ENCODE peak calls at places on chromosomes 3 and 15, in nine cellular contexts. One of them, this sample, is unnamed.

GRCh38 chr15:43218908-43219706 is 1.7 kb downstream of the EPB42 start:
- DNase-seq in SK-N-SH: peak; percentile 78
- DNase-seq in lower lobe of right lung: no peak
- DNase-seq in hepatocyte: peak; percentile 47
- DNase-seq in left ventricle myocardium inferior: no peak
- DNase-seq in fibroblast of villous mesenchyme: peak; percentile 12
- DNase-seq in HepG2: no peak
- DNase-seq in body of pancreas: no peak
- DNase-seq in pancreas: no peak
- DNase-seq in this sample: peak; percentile 45

GRCh38 chr15:72785452-72786243 is 2.1 kb upstream of the ADPGK start:
- DNase-seq in SK-N-SH: no peak
- DNase-seq in lower lobe of right lung: no peak
- DNase-seq in hepatocyte: peak; percentile 52
- DNase-seq in left ventricle myocardium inferior: no peak
- DNase-seq in fibroblast of villous mesenchyme: no peak
- DNase-seq in HepG2: no peak
- DNase-seq in body of pancreas: peak; percentile 7
- DNase-seq in pancreas: no peak
- DNase-seq in this sample: peak; percentile 84

GRCh38 chr3:99430348-99431134 is 207.9 kb upstream of the COL8A1 start:
- DNase-seq in SK-N-SH: no peak
- DNase-seq in lower lobe of right lung: no peak
- DNase-seq in hepatocyte: no peak
- DNase-seq in left ventricle myocardium inferior: no peak
- DNase-seq in fibroblast of villous mesenchyme: no peak
- DNase-seq in HepG2: no peak
- DNase-seq in body of pancreas: no peak
- DNase-seq in pancreas: no peak
- DNase-seq in this sample: no peak

GRCh38 chr15:94743668-94744067 is 512.3 kb downstream of the MCTP2 start:
- DNase-seq in SK-N-SH: no peak
- DNase-seq in lower lobe of right lung: no peak
- DNase-seq in hepatocyte: peak; percentile 10
- DNase-seq in left ventricle myocardium inferior: no peak
- DNase-seq in fibroblast of villous mesenchyme: no peak
- DNase-seq in HepG2: no peak
- DNase-seq in body of pancreas: no peak
- DNase-seq in pancreas: no peak
- DNase-seq in this sample: peak; percentile 1

GRCh38 chr3:188533612-188534357 is 379.8 kb downstream of the LPP start:
- DNase-seq in SK-N-SH: no peak
- DNase-seq in lower lobe of right lung: no peak
- DNase-seq in hepatocyte: no peak
- DNase-seq in left ventricle myocardium inferior: no peak
- DNase-seq in fibroblast of villous mesenchyme: no peak
- DNase-seq in HepG2: no peak
- DNase-seq in body of pancreas: no peak
- DNase-seq in pancreas: no peak
- DNase-seq in this sample: no peak

GRCh38 chr15:78308422-78309021 is 9.1 kb upstream of the SKIC8 start:
- DNase-seq in SK-N-SH: peak; percentile 89
- DNase-seq in lower lobe of right lung: peak; percentile 76
- DNase-seq in hepatocyte: peak; percentile 90
- DNase-seq in left ventricle myocardium inferior: peak; percentile 53
- DNase-seq in fibroblast of villous mesenchyme: peak; percentile 57
- DNase-seq in HepG2: peak; percentile 41
- DNase-seq in body of pancreas: peak; percentile 60
- DNase-seq in pancreas: peak; percentile 41
- DNase-seq in this sample: peak; percentile 80

GRCh38 chr15:76576526-76577279 is 240.1 kb downstream of the ISL2 start:
- DNase-seq in SK-N-SH: no peak
- DNase-seq in lower lobe of right lung: peak; percentile 73
- DNase-seq in hepatocyte: peak; percentile 34
- DNase-seq in left ventricle myocardium inferior: peak; percentile 79
- DNase-seq in fibroblast of villous mesenchyme: peak; percentile 65
- DNase-seq in HepG2: peak; percentile 75
- DNase-seq in body of pancreas: peak; percentile 64
- DNase-seq in pancreas: peak; percentile 39
- DNase-seq in this sample: peak; percentile 85

GRCh38 chr3:87793322-87793877 is 265.4 kb downstream of the CGGBP1 start:
- DNase-seq in SK-N-SH: no peak
- DNase-seq in lower lobe of right lung: no peak
- DNase-seq in hepatocyte: no peak
- DNase-seq in left ventricle myocardium inferior: no peak
- DNase-seq in fibroblast of villous mesenchyme: no peak
- DNase-seq in HepG2: no peak
- DNase-seq in body of pancreas: no peak
- DNase-seq in pancreas: no peak
- DNase-seq in this sample: no peak

GRCh38 chr15:74400915-74401757 is 32.6 kb downstream of the SEMA7A start:
- DNase-seq in SK-N-SH: no peak
- DNase-seq in lower lobe of right lung: no peak
- DNase-seq in hepatocyte: no peak
- DNase-seq in left ventricle myocardium inferior: no peak
- DNase-seq in fibroblast of villous mesenchyme: no peak
- DNase-seq in HepG2: no peak
- DNase-seq in body of pancreas: no peak
- DNase-seq in pancreas: no peak
- DNase-seq in this sample: no peak

GRCh38 chr3:113169876-113170452 is 41.4 kb upstream of the BOC start:
- DNase-seq in SK-N-SH: no peak
- DNase-seq in lower lobe of right lung: no peak
- DNase-seq in hepatocyte: no peak
- DNase-seq in left ventricle myocardium inferior: no peak
- DNase-seq in fibroblast of villous mesenchyme: no peak
- DNase-seq in HepG2: no peak
- DNase-seq in body of pancreas: no peak
- DNase-seq in pancreas: no peak
- DNase-seq in this sample: no peak
- H3K4me3 ChIP-seq in SK-N-SH: no peak overlapping the region
- H3K4me3 ChIP-seq in lower lobe of right lung: no peak overlapping the region
- H3K4me3 ChIP-seq in hepatocyte: no peak overlapping the region
- H3K4me3 ChIP-seq in left ventricle myocardium inferior: no peak overlapping the region
- H3K4me3 ChIP-seq in fibroblast of villous mesenchyme: no peak overlapping the region
- H3K4me3 ChIP-seq in HepG2: no peak overlapping the region
- H3K4me3 ChIP-seq in body of pancreas: no peak overlapping the region
- H3K4me3 ChIP-seq in pancreas: no peak overlapping the region
- H3K4me3 ChIP-seq in this sample: no peak overlapping the region

GRCh38 chr3:12829886-12830784 is 11.2 kb downstream of the RPL32 start:
- DNase-seq in SK-N-SH: peak; percentile 19
- DNase-seq in lower lobe of right lung: no peak
- DNase-seq in hepatocyte: no peak
- DNase-seq in left ventricle myocardium inferior: no peak
- DNase-seq in fibroblast of villous mesenchyme: no peak
- DNase-seq in HepG2: no peak
- DNase-seq in body of pancreas: no peak
- DNase-seq in pancreas: no peak
- DNase-seq in this sample: peak; percentile 13

GRCh38 chr3:12831582-12831866 is 9.8 kb downstream of the RPL32 start:
- DNase-seq in SK-N-SH: no peak
- DNase-seq in lower lobe of right lung: no peak
- DNase-seq in hepatocyte: no peak
- DNase-seq in left ventricle myocardium inferior: no peak
- DNase-seq in fibroblast of villous mesenchyme: no peak
- DNase-seq in HepG2: no peak
- DNase-seq in body of pancreas: no peak
- DNase-seq in pancreas: no peak
- DNase-seq in this sample: no peak

GRCh38 chr3:12832350-12833225 is 8.8 kb downstream of the RPL32 start:
- DNase-seq in SK-N-SH: no peak
- DNase-seq in lower lobe of right lung: no peak
- DNase-seq in hepatocyte: no peak
- DNase-seq in left ventricle myocardium inferior: no peak
- DNase-seq in fibroblast of villous mesenchyme: no peak
- DNase-seq in HepG2: no peak
- DNase-seq in body of pancreas: no peak
- DNase-seq in pancreas: no peak
- DNase-seq in this sample: no peak

GRCh38 chr3:12829404-12829803 is 12.0 kb downstream of the RPL32 start:
- DNase-seq in SK-N-SH: no peak
- DNase-seq in lower lobe of right lung: no peak
- DNase-seq in hepatocyte: no peak
- DNase-seq in left ventricle myocardium inferior: no peak
- DNase-seq in fibroblast of villous mesenchyme: no peak
- DNase-seq in HepG2: no peak
- DNase-seq in body of pancreas: no peak
- DNase-seq in pancreas: no peak
- DNase-seq in this sample: no peak

DNA sequence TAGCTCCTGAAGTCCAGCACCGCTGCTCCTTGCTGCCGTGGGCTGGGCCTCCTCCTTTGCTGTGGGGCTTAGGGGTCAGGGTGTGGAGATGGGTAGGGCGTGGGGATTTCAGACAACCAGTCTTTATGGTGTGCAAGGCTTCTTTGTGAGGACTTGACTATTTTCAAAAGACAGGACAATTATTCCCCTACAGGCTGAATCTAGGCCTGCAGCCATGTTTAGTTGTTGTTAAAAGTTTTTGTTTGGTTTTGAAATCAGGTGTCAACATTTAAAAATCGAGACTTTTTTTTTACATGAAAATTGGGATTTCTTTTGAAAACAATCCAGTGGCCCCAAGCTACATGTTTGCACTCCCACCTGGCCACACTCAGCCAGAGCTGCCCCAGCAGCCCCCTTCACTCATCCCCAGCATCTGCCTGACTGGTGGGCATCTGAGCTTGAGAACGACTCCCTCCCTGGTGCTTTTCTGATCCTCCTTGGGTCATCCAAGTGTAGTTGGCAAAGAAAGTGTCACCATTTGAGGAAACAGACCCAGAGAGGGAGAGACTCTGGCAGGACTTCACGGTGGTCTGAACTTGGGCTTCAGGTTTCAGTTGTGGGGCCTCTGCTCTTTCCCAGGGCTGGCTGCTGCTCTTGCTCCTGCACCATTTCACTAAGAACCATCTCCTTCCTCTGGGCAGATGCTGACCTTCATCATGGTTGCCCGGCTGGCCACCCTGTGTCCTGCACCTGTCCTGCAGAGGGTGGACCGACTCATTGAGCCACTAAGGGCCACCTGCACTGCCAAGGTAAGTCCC is 10.4 kb downstream of the RPL32 start:
- DNase-seq in SK-N-SH: no peak
- DNase-seq in lower lobe of right lung: no peak
- DNase-seq in hepatocyte: no peak
- DNase-seq in left ventricle myocardium inferior: no peak
- DNase-seq in fibroblast of villous mesenchyme: no peak
- DNase-seq in HepG2: no peak
- DNase-seq in body of pancreas: no peak
- DNase-seq in pancreas: no peak
- DNase-seq in this sample: peak; percentile 19
- TF ChIP-seq CTCF in SK-N-SH: peak; percentile 23
- TF ChIP-seq CTCF in lower lobe of right lung: no peak
- TF ChIP-seq CTCF in hepatocyte: no peak
- TF ChIP-seq CTCF in left ventricle myocardium inferior: peak; percentile 14
- TF ChIP-seq CTCF in fibroblast of villous mesenchyme: peak; percentile 15
- TF ChIP-seq CTCF in HepG2: no peak
- TF ChIP-seq CTCF in body of pancreas: no peak
- TF ChIP-seq CTCF in pancreas: no peak
- TF ChIP-seq CTCF in this sample: peak; percentile 28

GRCh38 chr3:191373327-191373726 is 43.0 kb upstream of the UTS2B start:
- DNase-seq in SK-N-SH: no peak
- DNase-seq in lower lobe of right lung: no peak
- DNase-seq in hepatocyte: no peak
- DNase-seq in left ventricle myocardium inferior: no peak
- DNase-seq in fibroblast of villous mesenchyme: peak; percentile 55
- DNase-seq in HepG2: no peak
- DNase-seq in body of pancreas: no peak
- DNase-seq in pancreas: no peak
- DNase-seq in this sample: peak; percentile 48
- H3K4me3 ChIP-seq in SK-N-SH: no peak overlapping the region
- H3K4me3 ChIP-seq in lower lobe of right lung: no peak overlapping the region
- H3K4me3 ChIP-seq in hepatocyte: no peak overlapping the region
- H3K4me3 ChIP-seq in left ventricle myocardium inferior: no peak overlapping the region
- H3K4me3 ChIP-seq in fibroblast of villous mesenchyme: no peak overlapping the region
- H3K4me3 ChIP-seq in HepG2: no peak overlapping the region
- H3K4me3 ChIP-seq in body of pancreas: no peak overlapping the region
- H3K4me3 ChIP-seq in pancreas: no peak overlapping the region
- H3K4me3 ChIP-seq in this sample: no peak overlapping the region

DNA sequence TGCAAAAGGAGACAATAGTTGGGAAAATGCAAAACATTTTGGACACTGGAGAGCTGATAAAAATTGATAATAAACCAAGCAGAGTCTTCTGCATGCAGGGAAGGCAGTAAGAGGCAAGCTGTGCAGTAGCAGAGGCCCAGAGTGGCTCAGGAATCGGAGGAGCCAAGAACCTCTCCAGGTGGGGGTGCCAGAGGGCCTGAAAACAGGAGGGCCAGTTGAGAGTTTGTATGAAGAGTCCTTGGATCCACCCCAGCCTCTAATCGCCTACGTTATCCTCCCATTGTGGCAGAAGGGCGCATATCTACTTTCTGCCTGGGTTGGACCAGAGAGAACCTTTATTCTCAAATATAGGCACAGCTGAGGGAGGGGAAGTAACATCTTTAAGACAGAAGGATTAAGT is 48.9 kb upstream of the RBP1 start:
- DNase-seq in SK-N-SH: peak; percentile 50
- DNase-seq in lower lobe of right lung: no peak
- DNase-seq in hepatocyte: peak; percentile 34
- DNase-seq in left ventricle myocardium inferior: peak; percentile 25
- DNase-seq in fibroblast of villous mesenchyme: no peak
- DNase-seq in HepG2: peak; percentile 39
- DNase-seq in body of pancreas: peak; percentile 7
- DNase-seq in pancreas: no peak
- DNase-seq in this sample: peak; percentile 44
- TF ChIP-seq CTCF in SK-N-SH: no peak
- TF ChIP-seq CTCF in lower lobe of right lung: no peak
- TF ChIP-seq CTCF in hepatocyte: peak; percentile 22
- TF ChIP-seq CTCF in left ventricle myocardium inferior: peak; percentile 50
- TF ChIP-seq CTCF in fibroblast of villous mesenchyme: no peak
- TF ChIP-seq CTCF in HepG2: peak; percentile 59
- TF ChIP-seq CTCF in body of pancreas: no peak
- TF ChIP-seq CTCF in pancreas: no peak
- TF ChIP-seq CTCF in this sample: peak; percentile 57

DNA sequence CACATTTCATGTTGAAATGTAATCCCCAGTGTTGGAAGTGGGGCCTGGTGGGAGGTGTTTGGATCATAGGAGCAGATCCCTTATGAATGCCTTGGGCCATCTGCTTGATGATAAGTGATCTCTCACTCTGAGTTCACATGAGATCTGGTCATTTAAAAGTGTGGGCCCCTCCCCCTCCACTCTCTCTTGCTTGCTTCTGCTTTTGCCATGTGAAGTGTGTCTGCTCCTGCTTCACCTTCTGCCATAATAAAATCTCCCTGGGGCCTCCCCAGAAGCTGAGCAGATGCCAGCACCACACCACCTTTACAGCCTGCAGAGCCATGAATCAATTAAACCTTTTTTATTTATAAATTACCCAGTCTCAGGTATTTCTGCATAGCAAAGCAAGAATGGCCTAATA is 14.2 kb upstream of the CD200R1L start:
- DNase-seq in SK-N-SH: no peak
- DNase-seq in lower lobe of right lung: no peak
- DNase-seq in hepatocyte: no peak
- DNase-seq in left ventricle myocardium inferior: no peak
- DNase-seq in fibroblast of villous mesenchyme: no peak
- DNase-seq in HepG2: no peak
- DNase-seq in body of pancreas: no peak
- DNase-seq in pancreas: no peak
- DNase-seq in this sample: no peak
- H3K4me3 ChIP-seq in SK-N-SH: no peak overlapping the region
- H3K4me3 ChIP-seq in lower lobe of right lung: no peak overlapping the region
- H3K4me3 ChIP-seq in hepatocyte: no peak overlapping the region
- H3K4me3 ChIP-seq in left ventricle myocardium inferior: no peak overlapping the region
- H3K4me3 ChIP-seq in fibroblast of villous mesenchyme: no peak overlapping the region
- H3K4me3 ChIP-seq in HepG2: no peak overlapping the region
- H3K4me3 ChIP-seq in body of pancreas: no peak overlapping the region
- H3K4me3 ChIP-seq in pancreas: no peak overlapping the region
- H3K4me3 ChIP-seq in this sample: no peak overlapping the region

GRCh38 chr15:63504247-63504978 is at the start of gene USP3:
- DNase-seq in SK-N-SH: peak; percentile 98
- DNase-seq in lower lobe of right lung: peak; percentile 96
- DNase-seq in hepatocyte: peak; percentile 97
- DNase-seq in left ventricle myocardium inferior: peak; percentile 95
- DNase-seq in fibroblast of villous mesenchyme: peak; percentile 98
- DNase-seq in HepG2: peak; percentile 86
- DNase-seq in body of pancreas: peak; percentile 95
- DNase-seq in pancreas: peak; percentile 91
- DNase-seq in this sample: peak; percentile 98
- TF ChIP-seq CTCF in SK-N-SH: no peak
- TF ChIP-seq CTCF in lower lobe of right lung: peak; percentile 61
- TF ChIP-seq CTCF in hepatocyte: peak; percentile 52
- TF ChIP-seq CTCF in left ventricle myocardium inferior: peak; percentile 63
- TF ChIP-seq CTCF in fibroblast of villous mesenchyme: no peak
- TF ChIP-seq CTCF in HepG2: peak; percentile 38
- TF ChIP-seq CTCF in body of pancreas: no peak
- TF ChIP-seq CTCF in pancreas: no peak
- TF ChIP-seq CTCF in this sample: no peak

This sample was measured in choroid plexus epithelial cell.